ENCODE peak calls at places on chromosomes 5 and 9, in seven cellular contexts. One of them, this sample, is unnamed.

GRCh38 chr9:17631396-17631795 is 52.5 kb downstream of the SH3GL2 start:
- DNase-seq in iPS DF 6.9: no peak
- DNase-seq in aorta: no peak
- DNase-seq in tibial artery: no peak
- DNase-seq in body of pancreas: no peak
- DNase-seq in GM23248: peak; percentile 16
- DNase-seq in ovary: no peak
- DNase-seq in this sample: no peak

GRCh38 chr5:122602700-122603099 is 172.2 kb upstream of the SNX2 start:
- DNase-seq in tibial artery: no peak
- DNase-seq in iPS DF 6.9: no peak
- DNase-seq in body of pancreas: no peak
- DNase-seq in aorta: no peak
- DNase-seq in ovary: no peak
- DNase-seq in GM23248: no peak
- DNase-seq in this sample: no peak

GRCh38 chr5:157492886-157493285 is 32.9 kb downstream of the NIPAL4 start:
- DNase-seq in tibial artery: no peak
- DNase-seq in ovary: no peak
- DNase-seq in GM23248: no peak
- DNase-seq in iPS DF 6.9: no peak
- DNase-seq in body of pancreas: no peak
- DNase-seq in aorta: no peak
- DNase-seq in this sample: no peak

GRCh38 chr9:121323449-121324151 is 46.5 kb downstream of the STOM start:
- DNase-seq in tibial artery: no peak
- DNase-seq in ovary: no peak
- DNase-seq in body of pancreas: no peak
- DNase-seq in GM23248: no peak
- DNase-seq in aorta: no peak
- DNase-seq in iPS DF 6.9: no peak
- DNase-seq in this sample: no peak

GRCh38 chr5:78795757-78796156 is 147.2 kb upstream of the LHFPL2 start:
- DNase-seq in tibial artery: no peak
- DNase-seq in ovary: no peak
- DNase-seq in iPS DF 6.9: no peak
- DNase-seq in GM23248: peak; percentile 51
- DNase-seq in body of pancreas: no peak
- DNase-seq in aorta: no peak
- DNase-seq in this sample: no peak

GRCh38 chr9:95089916-95090791 is 227.4 kb downstream of the FANCC start:
- DNase-seq in body of pancreas: peak; percentile 57
- DNase-seq in ovary: no peak
- DNase-seq in iPS DF 6.9: no peak
- DNase-seq in GM23248: peak; percentile 34
- DNase-seq in tibial artery: no peak
- DNase-seq in aorta: peak; percentile 82
- DNase-seq in this sample: peak; percentile 63

GRCh38 chr9:112124156-112124555 is 50.9 kb downstream of the SUSD1 start:
- DNase-seq in tibial artery: no peak
- DNase-seq in aorta: no peak
- DNase-seq in iPS DF 6.9: no peak
- DNase-seq in GM23248: no peak
- DNase-seq in body of pancreas: peak; percentile 54
- DNase-seq in ovary: no peak
- DNase-seq in this sample: no peak

GRCh38 chr5:61842840-61843239 is 463.2 kb upstream of the KIF2A start:
- DNase-seq in ovary: no peak
- DNase-seq in aorta: no peak
- DNase-seq in body of pancreas: peak; percentile 79
- DNase-seq in tibial artery: no peak
- DNase-seq in GM23248: no peak
- DNase-seq in iPS DF 6.9: no peak
- DNase-seq in this sample: no peak

GRCh38 chr5:160348080-160348479 is 22.3 kb downstream of the C1QTNF2 start:
- DNase-seq in ovary: no peak
- DNase-seq in tibial artery: no peak
- DNase-seq in aorta: no peak
- DNase-seq in iPS DF 6.9: no peak
- DNase-seq in GM23248: no peak
- DNase-seq in body of pancreas: no peak
- DNase-seq in this sample: no peak

GRCh38 chr5:73437126-73438047 is 11.2 kb downstream of the FOXD1 start:
- DNase-seq in aorta: peak; percentile 89
- DNase-seq in GM23248: peak; percentile 90
- DNase-seq in tibial artery: no peak
- DNase-seq in body of pancreas: no peak
- DNase-seq in ovary: no peak
- DNase-seq in iPS DF 6.9: no peak
- DNase-seq in this sample: no peak

GRCh38 chr9:124282442-124283231 is 24.9 kb downstream of the NEK6 start:
- DNase-seq in aorta: peak; percentile 91
- DNase-seq in GM23248: no peak
- DNase-seq in body of pancreas: peak; percentile 41
- DNase-seq in iPS DF 6.9: no peak
- DNase-seq in ovary: peak; percentile 81
- DNase-seq in tibial artery: peak; percentile 60
- DNase-seq in this sample: no peak

GRCh38 chr9:28301281-28301680 is 728.0 kb upstream of the C9orf72 start:
- DNase-seq in GM23248: no peak
- DNase-seq in iPS DF 6.9: no peak
- DNase-seq in body of pancreas: no peak
- DNase-seq in ovary: no peak
- DNase-seq in tibial artery: no peak
- DNase-seq in aorta: no peak
- DNase-seq in this sample: no peak

GRCh38 chr5:173928871-173929574 is 40.9 kb downstream of the CPEB4 start:
- DNase-seq in tibial artery: no peak
- DNase-seq in body of pancreas: no peak
- DNase-seq in iPS DF 6.9: no peak
- DNase-seq in ovary: no peak
- DNase-seq in aorta: no peak
- DNase-seq in GM23248: no peak
- DNase-seq in this sample: no peak

GRCh38 chr5:79236970-79237734 is 1.2 kb downstream of the JMY start:
- DNase-seq in tibial artery: peak; percentile 34
- DNase-seq in aorta: no peak
- DNase-seq in body of pancreas: peak; percentile 73
- DNase-seq in GM23248: peak; percentile 73
- DNase-seq in ovary: peak; percentile 64
- DNase-seq in iPS DF 6.9: no peak
- DNase-seq in this sample: peak; percentile 63

GRCh38 chr5:147519380-147519779 is 9.5 kb upstream of the DPYSL3 start:
- DNase-seq in GM23248: no peak
- DNase-seq in ovary: no peak
- DNase-seq in iPS DF 6.9: no peak
- DNase-seq in tibial artery: no peak
- DNase-seq in body of pancreas: no peak
- DNase-seq in aorta: no peak
- DNase-seq in this sample: no peak

GRCh38 chr5:124154714-124155113 is 591.7 kb downstream of the ZNF608 start:
- DNase-seq in body of pancreas: no peak
- DNase-seq in aorta: no peak
- DNase-seq in iPS DF 6.9: no peak
- DNase-seq in ovary: no peak
- DNase-seq in tibial artery: no peak
- DNase-seq in GM23248: peak; percentile 10
- DNase-seq in this sample: no peak

GRCh38 chr9:114316605-114317230 is 6.2 kb upstream of the ORM1 start:
- DNase-seq in aorta: peak; percentile 63
- DNase-seq in tibial artery: no peak
- DNase-seq in GM23248: no peak
- DNase-seq in ovary: no peak
- DNase-seq in body of pancreas: no peak
- DNase-seq in iPS DF 6.9: no peak
- DNase-seq in this sample: no peak

GRCh38 chr5:88049737-88050136 is 218.9 kb downstream of the TMEM161B start:
- DNase-seq in iPS DF 6.9: no peak
- DNase-seq in body of pancreas: no peak
- DNase-seq in GM23248: no peak
- DNase-seq in ovary: no peak
- DNase-seq in aorta: no peak
- DNase-seq in tibial artery: no peak
- DNase-seq in this sample: no peak

GRCh38 chr5:127398508-127398907 is 107.9 kb downstream of the MEGF10 start:
- DNase-seq in GM23248: no peak
- DNase-seq in iPS DF 6.9: no peak
- DNase-seq in aorta: no peak
- DNase-seq in ovary: no peak
- DNase-seq in tibial artery: no peak
- DNase-seq in body of pancreas: no peak
- DNase-seq in this sample: no peak

GRCh38 chr9:126148523-126148870 is 178.1 kb upstream of the MVB12B start:
- DNase-seq in iPS DF 6.9: no peak
- DNase-seq in ovary: no peak
- DNase-seq in aorta: no peak
- DNase-seq in body of pancreas: no peak
- DNase-seq in tibial artery: no peak
- DNase-seq in GM23248: no peak
- DNase-seq in this sample: no peak

GRCh38 chr5:117077142-117077541 is 502.5 kb upstream of the SEMA6A start:
- DNase-seq in body of pancreas: no peak
- DNase-seq in ovary: no peak
- DNase-seq in aorta: no peak
- DNase-seq in iPS DF 6.9: no peak
- DNase-seq in GM23248: peak; percentile 3
- DNase-seq in tibial artery: no peak
- DNase-seq in this sample: no peak

GRCh38 chr5:36944607-36945225 is 68.1 kb downstream of the NIPBL start:
- DNase-seq in aorta: no peak
- DNase-seq in body of pancreas: no peak
- DNase-seq in tibial artery: no peak
- DNase-seq in ovary: no peak
- DNase-seq in iPS DF 6.9: no peak
- DNase-seq in GM23248: peak; percentile 71
- DNase-seq in this sample: no peak

GRCh38 chr9:109640232-109641078 is 139.5 kb upstream of the PALM2AKAP2 start:
- DNase-seq in tibial artery: peak; percentile 35
- DNase-seq in GM23248: peak; percentile 68
- DNase-seq in body of pancreas: peak; percentile 54
- DNase-seq in iPS DF 6.9: no peak
- DNase-seq in aorta: peak; percentile 89
- DNase-seq in ovary: peak; percentile 22
- DNase-seq in this sample: no peak

GRCh38 chr9:20788526-20789421 is 104.7 kb downstream of the FOCAD start:
- DNase-seq in iPS DF 6.9: no peak
- DNase-seq in aorta: no peak
- DNase-seq in GM23248: no peak
- DNase-seq in tibial artery: no peak
- DNase-seq in body of pancreas: peak; percentile 5
- DNase-seq in ovary: no peak
- DNase-seq in this sample: no peak

GRCh38 chr9:93354451-93354850 is 97.0 kb upstream of the FAM120A start:
- DNase-seq in aorta: no peak
- DNase-seq in body of pancreas: no peak
- DNase-seq in tibial artery: no peak
- DNase-seq in iPS DF 6.9: no peak
- DNase-seq in GM23248: no peak
- DNase-seq in ovary: no peak
- DNase-seq in this sample: no peak

GRCh38 chr5:76736679-76737078 is 20.8 kb downstream of the F2R start:
- DNase-seq in aorta: no peak
- DNase-seq in GM23248: no peak
- DNase-seq in tibial artery: no peak
- DNase-seq in body of pancreas: no peak
- DNase-seq in iPS DF 6.9: no peak
- DNase-seq in ovary: no peak
- DNase-seq in this sample: no peak

GRCh38 chr5:76861616-76862015 is 11.8 kb downstream of the S100Z start:
- DNase-seq in ovary: no peak
- DNase-seq in tibial artery: no peak
- DNase-seq in body of pancreas: no peak
- DNase-seq in iPS DF 6.9: no peak
- DNase-seq in aorta: no peak
- DNase-seq in GM23248: no peak
- DNase-seq in this sample: no peak

GRCh38 chr9:93258419-93258817 is 74.5 kb downstream of the WNK2 start:
- DNase-seq in ovary: no peak
- DNase-seq in iPS DF 6.9: no peak
- DNase-seq in body of pancreas: no peak
- DNase-seq in aorta: no peak
- DNase-seq in tibial artery: peak; percentile 2
- DNase-seq in GM23248: no peak
- DNase-seq in this sample: no peak

GRCh38 chr5:61801174-61801573 is 469.1 kb downstream of the ZSWIM6 start:
- DNase-seq in GM23248: no peak
- DNase-seq in iPS DF 6.9: no peak
- DNase-seq in ovary: no peak
- DNase-seq in tibial artery: no peak
- DNase-seq in body of pancreas: no peak
- DNase-seq in aorta: no peak
- DNase-seq in this sample: no peak

GRCh38 chr5:175281257-175281656 is 162.7 kb downstream of the DRD1 start:
- DNase-seq in aorta: no peak
- DNase-seq in ovary: no peak
- DNase-seq in body of pancreas: no peak
- DNase-seq in tibial artery: no peak
- DNase-seq in GM23248: no peak
- DNase-seq in iPS DF 6.9: no peak
- DNase-seq in this sample: no peak
- H3K4me1 ChIP-seq in aorta: no peaks in the 10 kb centered on the region
- H3K4me1 ChIP-seq in ovary: no peaks in the 10 kb centered on the region
- H3K4me1 ChIP-seq in body of pancreas: no peaks in the 10 kb centered on the region
- H3K4me1 ChIP-seq in tibial artery: no peaks in the 10 kb centered on the region
- H3K4me1 ChIP-seq in GM23248: no peaks in the 10 kb centered on the region
- H3K4me1 ChIP-seq in iPS DF 6.9: no peaks in the 10 kb centered on the region
- H3K4me1 ChIP-seq in this sample: no peaks in the 10 kb centered on the region

GRCh38 chr5:130011986-130012385 is 107.7 kb downstream of the CHSY3 start:
- DNase-seq in GM23248: no peak
- DNase-seq in tibial artery: no peak
- DNase-seq in ovary: no peak
- DNase-seq in aorta: no peak
- DNase-seq in iPS DF 6.9: no peak
- DNase-seq in body of pancreas: no peak
- DNase-seq in this sample: no peak
- H3K9me3 ChIP-seq in GM23248: no peaks in the 10 kb centered on the region
- H3K9me3 ChIP-seq in tibial artery: no peaks in the 10 kb centered on the region
- H3K9me3 ChIP-seq in ovary: no peaks in the 10 kb centered on the region
- H3K9me3 ChIP-seq in aorta: no peaks in the 10 kb centered on the region
- H3K9me3 ChIP-seq in iPS DF 6.9: no peaks in the 10 kb centered on the region
- H3K9me3 ChIP-seq in body of pancreas: no peaks in the 10 kb centered on the region
- H3K9me3 ChIP-seq in this sample: no peaks in the 10 kb centered on the region

DNA sequence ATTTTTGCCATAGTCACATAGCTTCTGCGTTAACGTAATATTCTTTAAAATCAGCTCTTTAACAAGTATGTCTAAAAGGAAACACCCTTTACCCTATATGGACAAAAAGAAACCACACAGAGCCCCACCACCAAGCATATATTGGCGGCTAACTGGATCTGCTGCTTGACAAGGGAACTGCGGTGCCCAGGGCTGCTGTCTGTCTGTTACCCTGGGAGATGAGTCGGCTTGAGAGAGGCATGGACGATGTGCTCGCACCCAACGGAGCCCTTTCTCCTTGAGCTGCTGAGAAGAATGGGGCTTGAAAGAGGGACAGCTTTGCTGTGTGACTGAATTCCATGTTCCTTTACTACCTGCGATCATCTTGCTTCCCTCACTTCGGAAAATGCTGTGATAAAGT is 158.6 kb upstream of the SHB start:
- DNase-seq in body of pancreas: no peak
- DNase-seq in ovary: no peak
- DNase-seq in aorta: no peak
- DNase-seq in GM23248: peak; percentile 45
- DNase-seq in iPS DF 6.9: no peak
- DNase-seq in tibial artery: no peak
- DNase-seq in this sample: no peak
- H3K4me1 ChIP-seq in body of pancreas: peaks cover 8% of the 10 kb centered on the region
- H3K4me1 ChIP-seq in ovary: no peaks in the 10 kb centered on the region
- H3K4me1 ChIP-seq in aorta: no peaks in the 10 kb centered on the region
- H3K4me1 ChIP-seq in GM23248: peaks cover 8% of the 10 kb centered on the region
- H3K4me1 ChIP-seq in iPS DF 6.9: peaks cover 3% of the 10 kb centered on the region
- H3K4me1 ChIP-seq in tibial artery: peaks cover 12% of the 10 kb centered on the region
- H3K4me1 ChIP-seq in this sample: no peaks in the 10 kb centered on the region

GRCh38 chr9:72657023-72657422 is 135.6 kb downstream of the TMC1 start:
- DNase-seq in GM23248: no peak
- DNase-seq in iPS DF 6.9: no peak
- DNase-seq in aorta: no peak
- DNase-seq in ovary: no peak
- DNase-seq in tibial artery: no peak
- DNase-seq in body of pancreas: no peak
- DNase-seq in this sample: no peak
- H3K9me3 ChIP-seq in GM23248: no peaks in the 10 kb centered on the region
- H3K9me3 ChIP-seq in iPS DF 6.9: no peaks in the 10 kb centered on the region
- H3K9me3 ChIP-seq in aorta: no peaks in the 10 kb centered on the region
- H3K9me3 ChIP-seq in ovary: no peaks in the 10 kb centered on the region
- H3K9me3 ChIP-seq in tibial artery: no peaks in the 10 kb centered on the region
- H3K9me3 ChIP-seq in body of pancreas: no peaks in the 10 kb centered on the region
- H3K9me3 ChIP-seq in this sample: no peaks in the 10 kb centered on the region